ENCODE peak calls at places on chromosome 22, in six cellular contexts. W, R, K, V, Z and C are unnamed samples.

GRCh38 chr22:31240011-31240410 is 27.9 kb downstream of the LIMK2 start:
- DNase-seq in W (no peak), R (peak), K (no peak), V (no peak), Z (peak), C (no peak)

GRCh38 chr22:27329471-27329870 is 472.1 kb downstream of the MN1 start:
- DNase-seq in W (peak), R (no peak), K (peak), V (no peak), Z (no peak), C (no peak)

GRCh38 chr22:33465554-33465953 is 407.4 kb upstream of the SYN3 start:
- DNase-seq in W (no peak), R (no peak), K (no peak), V (no peak), Z (no peak), C (no peak)

GRCh38 chr22:49991907-49992533 is 20.5 kb downstream of the IL17REL start:
- DNase-seq in W (no peak), R (no peak), K (no peak), V (no peak), Z (no peak), C (no peak)

GRCh38 chr22:45428391-45429385 is 15.2 kb downstream of the RIBC2 start:
- DNase-seq in W (no peak), R (no peak), K (no peak), V (no peak), Z (no peak), C (no peak)

GRCh38 chr22:37659066-37659896 is 758 bp downstream of the PDXP start:
- DNase-seq in W (no peak), R (no peak), K (no peak), V (no peak), Z (no peak), C (no peak)

GRCh38 chr22:27800250-27801131 is 1.1 kb downstream of the MN1 start:
- DNase-seq in W (no peak), R (no peak), K (no peak), V (peak), Z (peak), C (no peak)

GRCh38 chr22:50169774-50170341 is 673 bp upstream of the PANX2 start:
- DNase-seq in W (no peak), R (no peak), K (peak), V (no peak), Z (no peak), C (no peak)

GRCh38 chr22:39173787-39174497 is 21.5 kb upstream of the CBX7 start:
- DNase-seq in W (no peak), R (no peak), K (peak), V (no peak), Z (no peak), C (no peak)

GRCh38 chr22:22362311-22362710 is 117.7 kb downstream of the VPREB1 start:
- DNase-seq in W (no peak), R (no peak), K (no peak), V (no peak), Z (no peak), C (no peak)

GRCh38 chr22:37443086-37443485 is 15.8 kb upstream of the ELFN2 start:
- DNase-seq in W (no peak), R (no peak), K (no peak), V (no peak), Z (no peak), C (no peak)

GRCh38 chr22:50490531-50491308 is 4.1 kb downstream of the MIOX start:
- DNase-seq in W (no peak), R (no peak), K (no peak), V (no peak), Z (no peak), C (no peak)

GRCh38 chr22:39130892-39131855 is 21.3 kb downstream of the CBX7 start:
- DNase-seq in W (peak), R (peak), K (no peak), V (peak), Z (peak), C (no peak)

GRCh38 chr22:32823024-32823730 is 21.7 kb downstream of the TIMP3 start:
- DNase-seq in W (peak), R (peak), K (peak), V (no peak), Z (peak), C (peak)

GRCh38 chr22:38756631-38757463 is 1.0 kb upstream of the SUN2 start:
- DNase-seq in W (no peak), R (no peak), K (no peak), V (no peak), Z (no peak), C (no peak)

GRCh38 chr22:38841211-38841610 is 2.6 kb downstream of the NPTXR start:
- DNase-seq in W (no peak), R (no peak), K (no peak), V (no peak), Z (no peak), C (no peak)

GRCh38 chr22:22111983-22112382 is 129.4 kb upstream of the TOP3B start:
- DNase-seq in W (no peak), R (no peak), K (no peak), V (no peak), Z (no peak), C (no peak)

GRCh38 chr22:32619614-32620426 is 145.2 kb downstream of the FBXO7 start:
- DNase-seq in W (no peak), R (peak), K (no peak), V (no peak), Z (peak), C (no peak)

GRCh38 chr22:22092974-22093373 is 110.4 kb upstream of the TOP3B start:
- DNase-seq in W (no peak), R (no peak), K (no peak), V (no peak), Z (no peak), C (no peak)

GRCh38 chr22:33519140-33519973 is 400.9 kb downstream of the LARGE1 start:
- DNase-seq in W (peak), R (peak), K (peak), V (peak), Z (peak), C (peak)

GRCh38 chr22:48940988-48941902 is 886.4 kb downstream of the BRD1 start:
- DNase-seq in W (peak), R (no peak), K (no peak), V (no peak), Z (no peak), C (peak)

GRCh38 chr22:26949193-26949592 is 291.8 kb downstream of the MIAT start:
- DNase-seq in W (no peak), R (peak), K (peak), V (no peak), Z (peak), C (no peak)

GRCh38 chr22:21587803-21588611 is 20.5 kb downstream of the UBE2L3 start:
- DNase-seq in W (no peak), R (peak), K (no peak), V (no peak), Z (peak), C (no peak)

GRCh38 chr22:28063656-28064055 is 144.6 kb upstream of the PITPNB start:
- DNase-seq in W (no peak), R (no peak), K (no peak), V (no peak), Z (no peak), C (no peak)

GRCh38 chr22:50114221-50114981 is 24.6 kb downstream of the MOV10L1 start:
- DNase-seq in W (no peak), R (peak), K (no peak), V (no peak), Z (peak), C (no peak)

GRCh38 chr22:48827228-48827810 is 1000.4 kb downstream of the BRD1 start:
- DNase-seq in W (no peak), R (no peak), K (no peak), V (no peak), Z (no peak), C (peak)

GRCh38 chr22:27065259-27065658 is 407.9 kb downstream of the MIAT start:
- DNase-seq in W (no peak), R (no peak), K (peak), V (no peak), Z (no peak), C (no peak)

GRCh38 chr22:20657963-20658362 is 116.0 kb upstream of the SERPIND1 start:
- DNase-seq in W (no peak), R (no peak), K (no peak), V (no peak), Z (no peak), C (no peak)

GRCh38 chr22:27997538-27997937 is 78.5 kb upstream of the PITPNB start:
- DNase-seq in W (no peak), R (peak), K (no peak), V (no peak), Z (no peak), C (no peak)

GRCh38 chr22:36982136-36982535 is 37.1 kb downstream of the TST start:
- DNase-seq in W (no peak), R (no peak), K (no peak), V (no peak), Z (no peak), C (no peak)

GRCh38 chr22:20155330-20156041 is 4.6 kb upstream of the CCDC188 start:
- DNase-seq in W (no peak), R (no peak), K (no peak), V (no peak), Z (no peak), C (no peak)

GRCh38 chr22:37186997-37187522 is 987 bp downstream of the C1QTNF6 start:
- DNase-seq in W (no peak), R (peak), K (peak), V (no peak), Z (peak), C (no peak)

GRCh38 chr22:37561209-37562048 is 1.1 kb downstream of the CDC42EP1 start:
- DNase-seq in W (peak), R (peak), K (peak), V (peak), Z (peak), C (peak)

DNA sequence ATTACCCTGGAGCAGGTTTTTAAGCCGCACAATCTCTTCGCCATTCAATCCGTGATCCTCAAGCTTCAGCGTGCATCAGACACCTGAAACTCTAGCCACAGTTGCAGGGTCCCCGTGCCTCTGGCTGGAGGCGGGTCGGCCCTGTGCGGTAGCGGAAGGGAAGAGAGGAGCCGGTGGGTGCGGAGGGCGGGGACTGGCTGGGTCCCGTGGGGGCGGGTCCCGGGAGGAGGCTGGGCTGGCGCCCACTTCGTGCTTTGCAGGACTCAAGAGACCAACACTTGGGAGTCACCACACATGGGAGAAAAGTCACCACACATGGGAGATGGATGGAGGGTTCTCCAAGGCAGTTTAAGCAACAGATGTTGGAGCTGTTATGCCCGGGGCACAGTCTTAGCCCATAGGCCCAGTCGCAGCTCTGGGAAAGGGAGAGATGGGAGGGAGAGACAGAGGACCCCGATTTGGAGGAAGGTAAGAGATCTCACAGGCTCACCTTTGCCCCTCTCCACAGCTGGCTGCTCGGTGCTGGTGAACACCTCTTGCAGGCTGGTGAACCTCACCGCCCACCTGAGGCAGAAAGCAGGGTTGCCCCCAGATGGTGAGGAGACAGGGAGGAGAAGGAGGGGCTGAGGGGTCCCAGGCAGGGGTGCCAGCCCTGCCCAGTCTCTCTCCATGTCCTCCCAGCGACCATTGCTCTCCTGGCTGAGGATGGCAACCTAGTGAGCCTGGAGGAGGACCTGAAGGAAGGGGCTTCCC is 965 bp downstream of the C22orf15 start:
- DNase-seq in W (peak), R (no peak), K (peak), V (no peak), Z (no peak), C (no peak)
- H2BK15ac ChIP-seq in W (no peak), R (no peak), K (no peak), V (peak), Z (no peak), C (no peak)

GRCh38 chr22:25525376-25525775 is 39.1 kb upstream of the GRK3 start:
- DNase-seq in W (no peak), R (no peak), K (no peak), V (no peak), Z (no peak), C (no peak)
- H2BK15ac ChIP-seq in W (no peak), R (no peak), K (no peak), V (no peak), Z (no peak), C (no peak)

GRCh38 chr22:29259253-29259899 is 8.4 kb downstream of the RHBDD3 start:
- DNase-seq in W (peak), R (no peak), K (peak), V (no peak), Z (no peak), C (no peak)

GRCh38 chr22:29260031-29260560 is 7.7 kb downstream of the RHBDD3 start:
- DNase-seq in W (no peak), R (no peak), K (no peak), V (no peak), Z (no peak), C (no peak)

GRCh38 chr22:29257751-29258181 is 10.0 kb downstream of the RHBDD3 start:
- DNase-seq in W (no peak), R (no peak), K (no peak), V (no peak), Z (no peak), C (no peak)

GRCh38 chr22:29256606-29257325 is 11.0 kb downstream of the RHBDD3 start:
- DNase-seq in W (no peak), R (no peak), K (no peak), V (no peak), Z (no peak), C (no peak)

DNA sequence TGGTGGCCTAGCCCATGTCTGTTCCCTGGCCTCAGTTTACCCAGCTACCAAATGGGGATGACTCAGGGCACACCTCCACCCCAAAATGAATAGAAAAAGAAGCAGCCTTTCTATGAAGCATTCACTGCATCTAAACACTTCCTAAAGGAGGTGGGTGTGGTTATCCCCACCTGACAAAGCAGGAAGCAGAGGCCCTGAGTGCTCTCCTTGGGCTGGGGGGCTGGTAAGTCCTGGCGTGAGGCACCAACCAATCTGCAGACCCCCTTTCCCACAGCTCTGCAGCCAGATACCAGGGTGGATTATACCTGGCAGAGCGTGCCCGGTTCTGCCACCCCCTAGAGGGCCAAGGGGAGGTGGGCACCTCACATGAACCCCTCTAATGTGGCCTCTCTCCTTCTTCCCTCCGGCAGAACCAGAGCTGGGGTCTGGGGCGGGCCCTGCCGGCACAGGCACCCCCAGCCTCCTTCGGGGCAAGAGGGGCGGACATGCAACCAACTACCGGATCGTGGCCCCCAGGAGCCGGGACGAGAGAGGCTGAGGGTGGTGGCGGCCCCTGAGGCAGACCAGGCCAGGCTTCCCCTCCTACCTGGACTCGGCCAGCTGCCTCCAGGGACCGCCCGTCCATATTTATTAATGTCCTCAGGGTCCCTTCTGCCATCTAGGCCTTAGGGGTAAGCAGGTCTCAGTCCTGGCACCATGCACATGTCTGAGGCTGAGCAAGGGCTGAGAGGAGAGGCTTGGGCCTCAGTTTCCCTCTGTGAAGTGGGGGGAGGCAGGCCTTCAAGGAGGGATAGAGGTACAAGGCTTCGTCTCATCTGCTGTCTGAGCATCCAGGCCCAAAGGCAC is 9.2 kb downstream of the RHBDD3 start:
- DNase-seq in W (no peak), R (no peak), K (no peak), V (no peak), Z (no peak), C (no peak)
- H2BK15ac ChIP-seq in W (no peak), R (no peak), K (no peak), V (no peak), Z (no peak), C (no peak)

GRCh38 chr22:44164031-44164430 is 16.7 kb upstream of the PARVG start:
- DNase-seq in W (no peak), R (no peak), K (no peak), V (no peak), Z (no peak), C (no peak)

GRCh38 chr22:44161673-44162072 is 19.1 kb upstream of the PARVG start:
- DNase-seq in W (no peak), R (no peak), K (no peak), V (no peak), Z (no peak), C (no peak)

GRCh38 chr22:44163536-44163935 is 17.2 kb upstream of the PARVG start:
- DNase-seq in W (no peak), R (no peak), K (no peak), V (no peak), Z (no peak), C (no peak)

GRCh38 chr22:44165286-44165874 is 15.3 kb upstream of the PARVG start:
- DNase-seq in W (no peak), R (no peak), K (no peak), V (no peak), Z (no peak), C (no peak)

DNA sequence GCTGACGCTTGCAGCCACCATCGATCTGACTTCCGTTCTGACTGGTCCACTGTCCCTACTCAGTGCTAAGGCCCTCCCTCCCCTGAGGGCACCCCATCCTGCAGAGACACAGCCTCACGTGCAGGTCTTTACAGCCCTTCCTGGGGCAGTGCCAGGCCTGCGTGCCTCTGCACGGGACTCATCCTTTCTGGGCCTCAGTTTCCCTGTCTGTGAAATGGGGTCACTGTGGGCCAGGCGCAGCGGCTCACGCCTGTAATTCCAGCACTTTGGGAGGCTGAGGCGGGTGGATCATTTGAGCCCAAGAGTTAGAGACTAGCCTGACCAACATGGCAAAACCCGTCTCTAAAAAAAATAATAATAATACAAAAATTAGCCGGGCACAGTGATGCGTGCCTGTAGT is 17.8 kb upstream of the PARVG start:
- DNase-seq in W (no peak), R (no peak), K (no peak), V (no peak), Z (no peak), C (no peak)
- H2BK15ac ChIP-seq in W (no peak), R (no peak), K (no peak), V (no peak), Z (no peak), C (no peak)

DNA sequence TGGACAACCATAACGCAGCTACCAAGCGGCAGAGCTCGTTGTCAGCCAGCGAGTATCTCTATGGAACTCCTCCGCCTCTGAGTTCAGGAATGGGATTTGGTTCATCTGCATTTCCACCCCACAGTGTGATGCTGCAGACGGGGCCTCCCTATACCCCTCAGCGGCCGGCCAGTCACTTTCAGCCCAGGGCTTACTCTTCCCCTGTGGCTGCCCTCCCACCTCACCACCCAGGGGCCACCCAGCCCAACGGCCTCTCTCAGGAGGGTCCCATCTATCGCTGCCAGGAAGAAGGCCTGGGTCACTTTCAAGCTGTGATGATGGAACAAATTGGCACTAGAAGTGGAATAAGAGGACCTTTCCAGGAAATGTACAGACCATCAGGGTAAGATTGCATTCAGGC is 14.1 kb upstream of the SLC25A18 start:
- DNase-seq in W (no peak), R (no peak), K (no peak), V (no peak), Z (no peak), C (no peak)
- H2BK15ac ChIP-seq in W (no peak), R (no peak), K (no peak), V (no peak), Z (no peak), C (no peak)

DNA sequence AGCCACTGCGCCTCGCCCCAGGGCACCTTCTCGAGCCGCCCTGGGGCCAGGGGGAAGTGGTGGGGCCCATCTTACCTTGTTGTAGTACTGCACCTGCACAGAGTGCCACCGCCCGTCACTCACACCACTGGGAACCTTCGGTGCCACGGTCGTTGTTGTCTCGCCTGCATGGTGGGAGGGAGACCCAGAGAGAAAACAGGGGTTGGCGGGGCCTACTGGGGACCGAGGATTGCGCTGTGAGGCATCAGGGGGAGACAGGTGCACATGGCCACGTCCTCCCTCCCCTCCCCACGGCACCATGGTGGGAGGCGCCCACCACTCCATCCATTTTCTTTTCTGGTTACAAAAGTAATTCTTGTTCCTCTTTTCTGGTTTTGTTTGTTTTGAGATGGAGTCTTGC is 97.8 kb downstream of the TRMU start:
- DNase-seq in W (no peak), R (no peak), K (no peak), V (no peak), Z (no peak), C (no peak)
- H2BK15ac ChIP-seq in W (no peak), R (no peak), K (no peak), V (no peak), Z (no peak), C (no peak)

DNA sequence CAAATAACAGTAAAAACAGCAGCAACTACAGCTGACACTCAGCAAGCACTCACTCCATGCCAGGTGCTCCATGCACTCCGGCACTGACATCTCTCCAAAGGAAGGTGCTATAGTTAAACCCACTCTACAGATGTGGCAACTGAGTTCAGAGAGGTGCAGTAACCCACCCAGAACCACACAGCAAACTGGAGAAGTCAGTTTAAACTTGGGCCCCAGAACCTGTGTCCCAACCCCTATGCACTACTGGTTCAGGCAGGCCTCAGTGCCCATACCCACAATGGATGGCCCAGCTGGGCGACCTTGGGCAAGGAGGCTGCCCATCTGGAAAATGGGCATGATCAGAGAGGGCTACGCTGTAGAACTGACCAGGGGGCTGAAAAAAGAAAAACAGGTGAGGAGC is 26.4 kb upstream of the TCF20 start:
- DNase-seq in W (no peak), R (no peak), K (no peak), V (no peak), Z (no peak), C (no peak)
- H2BK15ac ChIP-seq in W (no peak), R (no peak), K (no peak), V (no peak), Z (no peak), C (no peak)